ENCODE peak calls at places on chromosomes 2 and 18, in nine cellular contexts. G, O, V, C, T, M, L, S and W are unnamed samples.
A peak's percentile ranks its signal among the peaks of the same experiment; 100 is the strongest.

GRCh38 chr2:119282139-119282965 is 58.7 kb downstream of the STEAP3 start:
- DNase-seq in L (no peak), V (no peak), C (no peak), T (no peak), G (no peak), S (no peak), M (no peak), O (no peak), W (no peak)

GRCh38 chr2:86035371-86035882 is 70.3 kb downstream of the POLR1A start:
- DNase-seq in V (no peak), G (no peak), C (no peak), S (no peak), L (no peak), T (no peak), M (no peak), O (no peak), W (no peak)

GRCh38 chr2:73938761-73939352 is 12.2 kb downstream of the DGUOK start:
- DNase-seq in M (peak; percentile 83), O (peak; percentile 94), V (no peak), L (no peak), C (no peak), G (no peak), S (no peak), T (no peak), W (no peak)

GRCh38 chr2:229661478-229661877 is 52.9 kb downstream of the DNER start:
- DNase-seq in T (no peak), C (no peak), S (no peak), L (no peak), G (no peak), M (no peak), V (no peak), O (no peak), W (no peak)

GRCh38 chr2:33340265-33340664 is 136.2 kb upstream of the RASGRP3 start:
- DNase-seq in S (no peak), C (peak; percentile 86), O (no peak), M (peak; percentile 29), G (peak; percentile 52), V (no peak), T (no peak), L (peak; percentile 39), W (peak; percentile 62)

GRCh38 chr2:33262097-33262496 is 214.4 kb upstream of the RASGRP3 start:
- DNase-seq in M (no peak), V (no peak), G (no peak), S (no peak), T (no peak), O (no peak), C (no peak), L (no peak), W (no peak)

GRCh38 chr18:75044296-75044695 is 164.6 kb downstream of the PTGR3 start:
- DNase-seq in T (no peak), M (no peak), O (no peak), G (no peak), S (no peak), V (no peak), L (no peak), C (no peak), W (no peak)

GRCh38 chr2:106057206-106057605 is 136.9 kb downstream of the UXS1 start:
- DNase-seq in C (no peak), V (peak; percentile 19), S (no peak), T (no peak), M (no peak), O (no peak), G (no peak), L (no peak), W (no peak)

GRCh38 chr2:100733344-100734187 is 86.4 kb upstream of the NPAS2 start:
- DNase-seq in S (no peak), L (no peak), G (no peak), M (peak; percentile 81), C (peak; percentile 34), T (no peak), O (peak; percentile 67), V (no peak), W (no peak)

GRCh38 chr2:229417906-229418305 is 146.8 kb upstream of the PID1 start:
- DNase-seq in M (no peak), G (no peak), L (no peak), O (no peak), S (no peak), C (no peak), V (no peak), T (no peak), W (no peak)

GRCh38 chr2:60361498-60361897 is 192.0 kb downstream of the BCL11A start:
- DNase-seq in T (no peak), L (no peak), C (no peak), M (peak; percentile 2), O (no peak), V (no peak), S (no peak), G (no peak), W (no peak)

GRCh38 chr2:8095978-8096377 is 585.9 kb upstream of the ID2 start:
- DNase-seq in G (no peak), C (no peak), M (no peak), V (no peak), O (no peak), L (no peak), T (no peak), S (no peak), W (no peak)